ENCODE peak calls at places on chromosomes 6 and 20, in eight cellular contexts. X is right atrium auricular region, P is small intestine, B is GM06990, N is thoracic aorta, A is lower leg skin, M is A549, C is keratinocyte. D is an unnamed sample.

GRCh38 chr6:44435500-44435899 is 48.0 kb downstream of the CDC5L start:
- DNase-seq in N (no peak), X (no peak), C (no peak), A (no peak), B (no peak), M (no peak), P (no peak), D (no peak)

GRCh38 chr6:13762648-13763441 is 51.2 kb upstream of the RANBP9 start:
- DNase-seq in A (peak), C (peak), M (no peak), B (no peak), N (peak), P (peak), X (no peak), D (no peak)

GRCh38 chr20:41572010-41572572 is 46.1 kb downstream of the CHD6 start:
- DNase-seq in C (no peak), M (no peak), A (no peak), P (no peak), N (no peak), X (no peak), B (no peak), D (no peak)

GRCh38 chr6:44006123-44006871 is 121.0 kb downstream of the MRPL14 start:
- DNase-seq in P (no peak), M (no peak), A (no peak), C (no peak), B (no peak), X (no peak), N (no peak), D (no peak)

GRCh38 chr6:48754631-48755030 is 643.6 kb upstream of the PTCHD4 start:
- DNase-seq in P (no peak), M (no peak), C (no peak), A (no peak), B (no peak), N (no peak), X (no peak), D (no peak)

GRCh38 chr6:151109361-151109760 is 130.4 kb upstream of the AKAP12 start:
- DNase-seq in M (no peak), X (no peak), C (no peak), A (no peak), B (no peak), N (no peak), P (no peak), D (no peak)

GRCh38 chr20:62529916-62530642 is 54.3 kb upstream of the GATA5 start:
- DNase-seq in N (no peak), P (no peak), C (no peak), M (no peak), A (no peak), X (no peak), B (no peak), D (peak)

GRCh38 chr6:43506667-43507471 is 3.3 kb downstream of the LRRC73 start:
- DNase-seq in C (no peak), N (no peak), P (peak), A (peak), X (peak), M (peak), B (peak), D (peak)

GRCh38 chr6:72554761-72555221 is 67.1 kb upstream of the KCNQ5 start:
- DNase-seq in X (no peak), N (no peak), M (no peak), A (no peak), C (no peak), B (no peak), P (no peak), D (no peak)

GRCh38 chr6:28597924-28598323 is 72.2 kb downstream of the GPX5 start:
- DNase-seq in C (no peak), P (no peak), M (peak), B (no peak), N (no peak), X (no peak), A (no peak), D (no peak)

GRCh38 chr20:46256293-46256692 is 52.0 kb downstream of the CDH22 start:
- DNase-seq in A (no peak), X (no peak), B (no peak), C (no peak), N (no peak), P (no peak), M (no peak), D (no peak)

GRCh38 chr20:38723069-38723981 is 961 bp upstream of the SLC32A1 start:
- DNase-seq in N (no peak), X (no peak), C (no peak), B (peak), P (no peak), A (no peak), M (no peak), D (no peak)

GRCh38 chr20:17605131-17605660 is 35.3 kb downstream of the DSTN start:
- DNase-seq in X (no peak), B (no peak), M (no peak), A (no peak), P (no peak), C (no peak), N (no peak), D (no peak)

GRCh38 chr6:34315780-34316179 is 67.0 kb upstream of the SMIM29 start:
- DNase-seq in B (peak), X (no peak), N (no peak), C (no peak), M (no peak), A (no peak), P (no peak), D (no peak)

GRCh38 chr6:170128811-170129681 is 161.8 kb downstream of the DLL1 start:
- DNase-seq in M (no peak), X (peak), C (no peak), B (no peak), A (peak), N (no peak), P (no peak), D (no peak)

GRCh38 chr20:24705486-24705885 is 236.1 kb downstream of the SYNDIG1 start:
- DNase-seq in M (no peak), A (no peak), P (no peak), C (no peak), X (no peak), N (no peak), B (no peak), D (no peak)

GRCh38 chr20:61120595-61121515 is 131.2 kb upstream of the CDH4 start:
- DNase-seq in X (no peak), P (peak), C (peak), N (no peak), M (peak), B (no peak), A (peak), D (peak)

GRCh38 chr20:41601742-41602141 is 16.4 kb downstream of the CHD6 start:
- DNase-seq in X (no peak), C (no peak), B (no peak), M (no peak), A (no peak), N (no peak), P (no peak), D (no peak)

GRCh38 chr6:136784910-136785746 is 7.1 kb downstream of the MAP3K5 start:
- DNase-seq in C (no peak), X (peak), A (no peak), N (no peak), M (no peak), P (peak), B (peak), D (peak)

GRCh38 chr6:26432622-26433021 is 7.7 kb upstream of the BTN3A3 start:
- DNase-seq in B (no peak), C (no peak), X (no peak), M (no peak), A (no peak), P (peak), N (no peak), D (no peak)

GRCh38 chr20:56350842-56351241 is 7.9 kb upstream of the FAM210B start:
- DNase-seq in N (no peak), X (no peak), B (no peak), P (no peak), A (no peak), M (no peak), C (no peak), D (no peak)

GRCh38 chr6:17741507-17741906 is 34.8 kb upstream of the NUP153 start:
- DNase-seq in C (no peak), N (no peak), A (no peak), B (no peak), X (no peak), M (no peak), P (no peak), D (no peak)

GRCh38 chr6:144921206-144921975 is 636.3 kb downstream of the UTRN start:
- DNase-seq in M (no peak), X (no peak), P (peak), A (no peak), B (no peak), C (no peak), N (no peak), D (no peak)

GRCh38 chr20:5864873-5865582 is 85.3 kb downstream of the TRMT6 start:
- DNase-seq in A (no peak), X (no peak), M (peak), B (no peak), P (peak), N (no peak), C (no peak), D (no peak)

GRCh38 chr6:14074723-14075503 is 42.7 kb upstream of the CD83 start:
- DNase-seq in A (no peak), P (peak), X (no peak), C (no peak), B (peak), N (no peak), M (peak), D (no peak)

GRCh38 chr6:21158873-21159272 is 434.7 kb upstream of the SOX4 start:
- DNase-seq in P (no peak), C (no peak), B (no peak), X (no peak), A (no peak), M (no peak), N (no peak), D (no peak)

GRCh38 chr20:48180637-48181036 is 395.4 kb upstream of the SULF2 start:
- DNase-seq in C (no peak), M (peak), A (no peak), N (no peak), P (no peak), B (no peak), X (no peak), D (no peak)

GRCh38 chr6:42451146-42451594 is 556 bp downstream of the TRERF1 start:
- DNase-seq in A (no peak), M (no peak), B (peak), N (no peak), X (no peak), P (peak), C (no peak), D (no peak)

GRCh38 chr6:20630136-20630535 is 95.9 kb downstream of the CDKAL1 start:
- DNase-seq in M (no peak), B (no peak), A (no peak), N (no peak), C (no peak), P (no peak), X (no peak), D (no peak)

GRCh38 chr6:25962368-25963127 is at the start of gene TRIM38:
- DNase-seq in P (peak), B (peak), A (peak), M (peak), N (peak), X (peak), C (peak), D (peak)

GRCh38 chr6:107820571-107821261 is 3.4 kb downstream of the SCML4 start:
- DNase-seq in C (no peak), X (no peak), M (no peak), A (no peak), B (no peak), P (peak), N (no peak), D (no peak)

GRCh38 chr6:27517928-27518787 is 45.3 kb upstream of the ZNF184 start:
- DNase-seq in A (no peak), C (no peak), P (peak), X (no peak), B (peak), M (no peak), N (no peak), D (no peak)

GRCh38 chr20:21387528-21387927 is 9.8 kb downstream of the NKX2-4 start:
- DNase-seq in B (no peak), X (no peak), N (no peak), A (no peak), C (no peak), P (no peak), M (no peak), D (no peak)

GRCh38 chr6:150368762-150369161 is at the start of gene IYD:
- DNase-seq in C (no peak), B (no peak), M (no peak), P (peak), A (no peak), N (no peak), X (no peak), D (no peak)

GRCh38 chr20:12455152-12455551 is 537.5 kb downstream of the BTBD3 start:
- DNase-seq in X (no peak), N (no peak), A (no peak), M (no peak), P (no peak), C (no peak), B (no peak), D (no peak)

GRCh38 chr6:125784365-125784764 is 6.4 kb upstream of the NCOA7 start:
- DNase-seq in N (no peak), P (no peak), B (no peak), C (no peak), A (no peak), M (no peak), X (no peak), D (no peak)

GRCh38 chr20:10247440-10247839 is 28.8 kb downstream of the SNAP25 start:
- DNase-seq in P (no peak), X (no peak), N (no peak), M (no peak), A (no peak), C (no peak), B (no peak), D (no peak)

GRCh38 chr20:25739615-25740320 is 43.1 kb upstream of the ZNF337 start:
- DNase-seq in P (peak), M (no peak), N (no peak), X (no peak), A (no peak), B (no peak), C (no peak), D (no peak)

GRCh38 chr20:19572031-19572430 is 186.0 kb upstream of the RIN2 start:
- DNase-seq in N (no peak), P (no peak), A (no peak), B (no peak), C (no peak), X (no peak), M (no peak), D (no peak)
- H3K4me3 ChIP-seq in N (no peak), P (no peak), A (no peak), B (no peak), C (no peak), X (no peak), M (no peak), D (no peak)

GRCh38 chr6:84766796-84767590 is 2.6 kb upstream of the TBX18 start:
- DNase-seq in X (no peak), P (no peak), N (no peak), M (no peak), A (no peak), C (no peak), B (no peak), D (no peak)

GRCh38 chr6:84770521-84770920 is 6.1 kb upstream of the TBX18 start:
- DNase-seq in C (no peak), M (no peak), A (no peak), N (no peak), X (no peak), B (no peak), P (no peak), D (no peak)

GRCh38 chr6:84767591-84768201 is 3.3 kb upstream of the TBX18 start:
- DNase-seq in A (no peak), B (no peak), M (no peak), N (no peak), C (no peak), P (no peak), X (no peak), D (no peak)

GRCh38 chr6:84769247-84769646 is 4.8 kb upstream of the TBX18 start:
- DNase-seq in B (no peak), C (no peak), X (no peak), N (no peak), P (no peak), M (peak), A (no peak), D (no peak)

DNA sequence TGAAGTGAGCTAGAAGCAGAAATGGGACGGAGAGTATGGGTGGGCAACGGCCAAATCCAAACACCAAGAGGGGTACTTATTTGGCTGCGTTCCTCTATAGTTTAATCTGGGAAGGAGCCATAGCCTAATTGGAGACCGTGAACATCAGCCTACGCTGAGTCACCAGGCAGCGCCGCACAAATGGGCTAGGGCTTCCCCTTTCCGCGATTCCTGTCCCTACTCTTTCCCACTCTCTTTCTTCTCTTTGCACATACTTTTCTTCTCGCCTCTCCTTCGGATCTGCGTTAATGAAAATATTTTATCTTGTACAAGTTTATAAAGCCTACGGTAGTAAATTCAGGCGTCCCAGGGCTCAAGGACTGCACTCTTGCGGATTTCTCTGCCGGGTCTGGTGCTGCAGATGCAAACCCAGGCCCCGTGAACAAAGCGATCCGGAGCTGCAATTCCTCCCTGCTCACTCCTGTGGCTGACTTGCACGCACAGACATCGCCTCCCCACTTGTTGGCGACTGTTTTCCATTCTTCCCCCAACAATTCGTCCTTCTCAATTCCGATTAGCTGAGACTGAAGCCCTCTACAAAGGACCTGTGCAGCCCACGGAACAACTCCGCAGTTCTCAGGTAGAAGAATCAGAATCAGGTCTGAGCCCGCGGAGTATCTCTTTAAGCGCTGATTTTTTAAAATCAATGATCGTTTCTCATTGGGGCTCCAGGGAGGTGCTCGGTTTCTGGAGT is 4.2 kb upstream of the TBX18 start:
- DNase-seq in M (peak), P (no peak), B (no peak), C (no peak), N (no peak), A (no peak), X (no peak), D (no peak)
- H3K4me3 ChIP-seq in M (peak), P (no peak), B (no peak), C (no peak), N (peak), A (no peak), X (peak), D (no peak)

GRCh38 chr6:127969701-127970100 is 68.8 kb upstream of the THEMIS start:
- DNase-seq in X (no peak), B (no peak), M (no peak), N (no peak), A (no peak), P (no peak), C (no peak), D (no peak)

GRCh38 chr6:127971945-127972391 is 71.1 kb upstream of the THEMIS start:
- DNase-seq in M (peak), B (no peak), P (peak), C (peak), X (no peak), A (no peak), N (no peak), D (no peak)

GRCh38 chr6:127972815-127973214 is 72.0 kb upstream of the THEMIS start:
- DNase-seq in A (no peak), X (no peak), B (no peak), P (no peak), N (no peak), M (no peak), C (no peak), D (no peak)

GRCh38 chr6:127968394-127968793 is 67.5 kb upstream of the THEMIS start:
- DNase-seq in X (no peak), C (no peak), A (no peak), B (no peak), P (no peak), M (no peak), N (no peak), D (no peak)

GRCh38 chr6:127971386-127971785 is 70.5 kb upstream of the THEMIS start:
- DNase-seq in B (no peak), X (no peak), N (no peak), M (no peak), P (no peak), C (no peak), A (no peak), D (no peak)
- H3K4me3 ChIP-seq in B (no peak), X (no peak), N (no peak), M (no peak), P (no peak), C (peak), A (no peak), D (no peak)

GRCh38 chr6:158018851-158019361 is 37.2 kb downstream of the SYNJ2 start:
- DNase-seq in P (no peak), M (no peak), B (no peak), N (no peak), X (no peak), A (no peak), C (no peak), D (no peak)
- H3K4me3 ChIP-seq in P (no peak), M (no peak), B (no peak), N (no peak), X (no peak), A (no peak), C (no peak), D (no peak)

GRCh38 chr20:57590485-57591288 is 29.5 kb downstream of the ZBP1 start:
- DNase-seq in A (no peak), N (no peak), M (no peak), C (no peak), P (no peak), B (no peak), X (no peak), D (no peak)
- H3K4me3 ChIP-seq in A (no peak), N (no peak), M (no peak), C (no peak), P (no peak), B (no peak), X (no peak), D (no peak)

GRCh38 chr6:10418862-10419748 is 4.2 kb upstream of the TFAP2A start:
- DNase-seq in C (no peak), N (no peak), P (no peak), X (no peak), M (no peak), B (peak), A (no peak), D (no peak)

GRCh38 chr6:10420546-10421507 is 6.0 kb upstream of the TFAP2A start:
- DNase-seq in C (no peak), P (no peak), M (no peak), A (no peak), B (no peak), X (no peak), N (no peak), D (no peak)

GRCh38 chr6:10421508-10422281 is 6.8 kb upstream of the TFAP2A start:
- DNase-seq in B (no peak), X (no peak), C (no peak), M (no peak), P (no peak), A (no peak), N (no peak), D (no peak)

GRCh38 chr6:10418361-10418861 is 3.5 kb upstream of the TFAP2A start:
- DNase-seq in C (no peak), B (no peak), X (no peak), M (no peak), A (no peak), N (no peak), P (no peak), D (no peak)

GRCh38 chr6:10419749-10420545 is 5.1 kb upstream of the TFAP2A start:
- DNase-seq in A (no peak), M (no peak), N (no peak), B (no peak), P (no peak), X (no peak), C (no peak), D (no peak)
- H3K4me3 ChIP-seq in A (no peak), M (no peak), N (no peak), B (no peak), P (no peak), X (no peak), C (peak), D (no peak)